ENCODE peak calls at places on chromosomes 4 and X, in five cellular contexts. Q is fibroblast of mammary gland, L is NCI-H2029 treated with DMSO at 0.1 percent for 48 hours, X is Caki2, N is T-helper 17 cell. J is an unnamed sample.

GRCh38 chr4:19684079-19684478 is 567.6 kb upstream of the SLIT2 start:
- DNase-seq in Q (peak), L (no peak), X (no peak), N (no peak), J (no peak)

GRCh38 chr4:151430737-151431457 is 21.9 kb downstream of the FHIP1A start:
- DNase-seq in Q (no peak), L (no peak), X (no peak), N (no peak), J (no peak)

GRCh38 chr4:38132140-38132673 is 172.0 kb downstream of the PTTG2 start:
- DNase-seq in Q (peak), L (no peak), X (peak), N (peak), J (no peak)

GRCh38 chr4:15913631-15913970 is 24.9 kb downstream of the FGFBP1 start:
- DNase-seq in Q (peak), L (no peak), X (peak), N (no peak), J (no peak)

GRCh38 chrX:106415276-106415895 is 196.4 kb upstream of the RADX start:
- DNase-seq in Q (peak), L (no peak), X (peak), N (no peak), J (no peak)

GRCh38 chrX:45689971-45690370 is 489.3 kb upstream of the DIPK2B start:
- DNase-seq in Q (peak), L (no peak), X (no peak), N (no peak), J (no peak)

GRCh38 chr4:77006753-77007355 is 57.3 kb downstream of the SEPTIN11 start:
- DNase-seq in Q (no peak), L (no peak), X (no peak), N (no peak), J (no peak)

GRCh38 chr4:16692021-16692420 is 206.4 kb downstream of the LDB2 start:
- DNase-seq in Q (peak), L (no peak), X (no peak), N (no peak), J (no peak)

GRCh38 chrX:72061091-72061490 is 70.6 kb downstream of the RTL5 start:
- DNase-seq in Q (peak), L (no peak), X (no peak), N (no peak), J (no peak)

GRCh38 chr4:40628888-40629287 is 776 bp downstream of the RBM47 start:
- DNase-seq in Q (no peak), L (no peak), X (peak), N (no peak), J (no peak)

GRCh38 chr4:8221476-8221875 is 22.4 kb downstream of the SH3TC1 start:
- DNase-seq in Q (peak), L (no peak), X (no peak), N (no peak), J (no peak)

GRCh38 chr4:80156410-80156809 is 40.9 kb upstream of the PRDM8 start:
- DNase-seq in Q (no peak), L (no peak), X (no peak), N (no peak), J (no peak)